ENCODE peak calls at places on chromosomes 7 and 10, in nine cellular contexts. H is H7; J is NT2/D1; E is OCI-LY7; Z is ovary; V is CD8-positive, alpha-beta T cell; L is SJSA1; K is lower lobe of right lung; I is effector memory CD4-positive, alpha-beta T cell. T is an unnamed sample.

GRCh38 chr10:125824736-125825135 is 1.4 kb downstream of the BCCIP start:
- DNase-seq in E (no peak), Z (no peak), L (no peak), J (no peak), I (no peak), K (no peak), V (no peak), H (no peak), T (no peak)

GRCh38 chr7:29375641-29376562 is 181.3 kb downstream of the CHN2 start:
- DNase-seq in Z (no peak), I (no peak), E (no peak), J (peak; percentile 15), L (no peak), H (no peak), V (no peak), K (no peak), T (no peak)

GRCh38 chr10:92757720-92758119 is 68.0 kb downstream of the HHEX start:
- DNase-seq in H (no peak), Z (no peak), I (no peak), V (no peak), L (no peak), K (no peak), E (peak; percentile 76), J (no peak), T (no peak)

GRCh38 chr7:132402751-132403245 is 173.5 kb downstream of the PLXNA4 start:
- DNase-seq in V (no peak), I (no peak), E (no peak), K (no peak), H (no peak), Z (peak; percentile 83), L (no peak), J (no peak), T (peak; percentile 69)

GRCh38 chr10:103580011-103580410 is 86.5 kb downstream of the NEURL1 start:
- DNase-seq in I (no peak), V (no peak), J (no peak), E (no peak), H (peak; percentile 86), K (no peak), L (no peak), Z (no peak), T (no peak)

GRCh38 chr7:11109659-11110058 is 136.0 kb downstream of the PHF14 start:
- DNase-seq in I (no peak), K (no peak), H (no peak), J (no peak), E (no peak), Z (no peak), V (no peak), L (no peak), T (no peak)

GRCh38 chr10:29688230-29688634 is 53.5 kb upstream of the SVIL start:
- DNase-seq in J (peak; percentile 77), I (no peak), K (no peak), L (no peak), H (peak; percentile 76), Z (no peak), E (no peak), V (no peak), T (no peak)

GRCh38 chr7:92808006-92808405 is 28.4 kb downstream of the CDK6 start:
- DNase-seq in E (no peak), V (no peak), H (no peak), K (no peak), J (no peak), L (no peak), I (no peak), Z (no peak), T (no peak)

GRCh38 chr7:150446288-150446938 is 4.0 kb upstream of the GIMAP8 start:
- DNase-seq in H (no peak), K (no peak), L (no peak), E (no peak), I (no peak), V (no peak), Z (no peak), J (no peak), T (no peak)

GRCh38 chr10:73920084-73920483 is 9.2 kb downstream of the PLAU start:
- DNase-seq in L (no peak), K (no peak), Z (peak; percentile 51), H (peak; percentile 27), V (no peak), I (no peak), J (no peak), E (peak; percentile 86), T (no peak)

GRCh38 chr7:142883145-142883544 is 2.4 kb downstream of the TRPV6 start:
- DNase-seq in V (no peak), J (no peak), I (no peak), E (no peak), K (no peak), Z (no peak), H (no peak), L (peak; percentile 14), T (no peak)

GRCh38 chr7:114949227-114949626 is 27.3 kb downstream of the MDFIC start:
- DNase-seq in K (no peak), J (no peak), H (no peak), L (no peak), I (no peak), E (no peak), Z (no peak), V (no peak), T (no peak)

GRCh38 chr10:57260175-57260574 is 899.1 kb upstream of the ZWINT start:
- DNase-seq in K (no peak), J (no peak), Z (no peak), I (no peak), E (no peak), H (no peak), L (no peak), V (no peak), T (no peak)

GRCh38 chr7:43077732-43078391 is 34.6 kb upstream of the HECW1 start:
- DNase-seq in J (peak; percentile 68), L (peak; percentile 47), H (peak; percentile 35), E (no peak), K (no peak), I (no peak), Z (no peak), V (no peak), T (no peak)

GRCh38 chr10:114437456-114438292 is 33.4 kb upstream of the AFAP1L2 start:
- DNase-seq in I (no peak), L (no peak), K (no peak), V (no peak), J (no peak), Z (no peak), H (peak; percentile 47), E (peak; percentile 15), T (no peak)
- H3K36me3 ChIP-seq in I (peaks cover 81% of the 10 kb centered on the region), L (peaks cover 8% of the 10 kb centered on the region), K (peaks cover 84% of the 10 kb centered on the region), V (peaks cover 62% of the 10 kb centered on the region), J (peaks cover 79% of the 10 kb centered on the region), Z (no peaks in the 10 kb centered on the region), H (peaks cover 2% of the 10 kb centered on the region), E (peaks cover 100% of the 10 kb centered on the region), T (no peaks in the 10 kb centered on the region)

GRCh38 chr7:863106-863505 is 13.2 kb upstream of the GET4 start:
- DNase-seq in J (no peak), L (no peak), H (no peak), E (no peak), I (no peak), V (no peak), K (no peak), Z (no peak), T (no peak)
- H3K36me3 ChIP-seq in J (peaks cover 91% of the 10 kb centered on the region), L (peaks cover 76% of the 10 kb centered on the region), H (peaks cover 50% of the 10 kb centered on the region), E (peaks cover 78% of the 10 kb centered on the region), I (peaks cover 63% of the 10 kb centered on the region), V (peaks cover 33% of the 10 kb centered on the region), K (peaks cover 95% of the 10 kb centered on the region), Z (no peaks in the 10 kb centered on the region), T (peaks cover 14% of the 10 kb centered on the region)

GRCh38 chr7:158648787-158649186 is 55.8 kb downstream of the NCAPG2 start:
- DNase-seq in V (no peak), J (no peak), H (no peak), L (no peak), I (no peak), K (no peak), Z (no peak), E (no peak), T (no peak)

GRCh38 chr7:158645842-158646241 is 58.2 kb upstream of the PTPRN2 start:
- DNase-seq in K (no peak), E (no peak), J (no peak), Z (no peak), H (no peak), I (no peak), L (no peak), V (no peak), T (no peak)

GRCh38 chr7:158647475-158647792 is 57.2 kb downstream of the NCAPG2 start:
- DNase-seq in E (no peak), L (no peak), Z (no peak), I (no peak), H (no peak), K (no peak), J (no peak), V (no peak), T (no peak)

GRCh38 chr7:158648168-158648567 is 56.4 kb downstream of the NCAPG2 start:
- DNase-seq in Z (no peak), K (no peak), V (no peak), I (no peak), L (no peak), J (no peak), H (no peak), E (no peak), T (no peak)

DNA sequence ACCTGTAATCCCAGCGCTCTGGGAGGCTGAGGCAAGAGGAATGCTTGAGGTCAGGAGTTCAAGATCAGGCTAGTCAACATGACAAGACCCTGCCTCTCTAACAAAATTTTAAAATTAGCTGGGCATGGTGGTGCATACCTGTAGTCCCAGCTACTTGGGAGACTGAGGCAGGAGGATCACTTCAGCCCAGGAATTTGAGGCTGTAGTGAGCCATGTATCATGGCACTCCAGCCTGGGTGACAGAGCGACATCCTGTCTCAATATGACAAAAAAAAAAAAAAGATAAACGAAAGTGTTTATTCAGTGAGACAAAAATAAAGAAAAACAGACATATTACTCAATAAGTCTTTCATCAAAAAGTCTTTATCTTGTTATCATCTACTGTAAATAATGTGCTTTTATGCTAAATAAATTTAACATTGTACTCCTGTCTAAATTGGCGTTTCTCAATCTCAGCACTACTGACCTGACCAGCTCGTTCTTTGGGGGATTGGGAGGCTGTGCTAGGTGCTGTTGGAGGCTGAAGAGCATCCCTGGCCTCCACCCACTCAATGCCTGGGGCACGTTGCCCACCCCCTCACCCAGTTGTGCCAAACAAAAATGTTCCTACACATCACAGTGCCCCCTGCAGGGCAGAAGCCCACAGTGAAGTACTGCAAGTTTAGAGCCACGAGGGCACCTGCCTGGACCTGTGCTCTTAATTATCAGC is 57.7 kb downstream of the NCAPG2 start:
- DNase-seq in Z (no peak), I (no peak), E (peak; percentile 29), J (peak; percentile 38), V (no peak), L (no peak), K (no peak), H (peak; percentile 67), T (no peak)
- H3K36me3 ChIP-seq in Z (no peaks in the 10 kb centered on the region), I (no peaks in the 10 kb centered on the region), E (peaks cover 97% of the 10 kb centered on the region), J (peaks cover 81% of the 10 kb centered on the region), V (no peaks in the 10 kb centered on the region), L (peaks cover 84% of the 10 kb centered on the region), K (peaks cover 39% of the 10 kb centered on the region), H (peaks cover 27% of the 10 kb centered on the region), T (no peaks in the 10 kb centered on the region)

DNA sequence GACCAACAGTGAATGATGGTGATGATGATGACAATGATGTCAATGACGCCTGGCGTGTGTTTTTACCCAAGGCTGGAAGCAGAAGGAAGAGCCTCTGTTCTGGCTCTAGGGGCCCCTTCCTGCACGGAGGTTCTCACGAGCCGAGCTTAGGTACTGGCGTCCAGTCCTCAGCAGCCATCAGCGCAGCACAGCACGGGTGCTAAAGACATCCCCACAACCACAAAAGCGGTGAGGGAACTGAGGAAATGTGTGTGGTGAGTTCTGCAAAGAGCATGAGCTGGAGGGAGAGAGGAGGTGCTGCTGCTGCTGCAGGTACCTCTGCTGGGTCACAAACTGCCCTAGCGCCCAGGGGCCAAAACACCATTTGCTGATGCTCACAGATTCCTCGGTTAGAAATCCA is 81.6 kb downstream of the SFMBT2 start:
- DNase-seq in K (no peak), V (no peak), L (no peak), Z (no peak), I (no peak), J (no peak), E (no peak), H (no peak), T (no peak)
- H3K36me3 ChIP-seq in K (no peaks in the 10 kb centered on the region), V (no peaks in the 10 kb centered on the region), L (no peaks in the 10 kb centered on the region), Z (no peaks in the 10 kb centered on the region), I (peaks cover 14% of the 10 kb centered on the region), J (no peaks in the 10 kb centered on the region), E (no peaks in the 10 kb centered on the region), H (no peaks in the 10 kb centered on the region), T (no peaks in the 10 kb centered on the region)